ENCODE peak calls at places on chromosomes 3 and 15, in eight cellular contexts. G is ovary, P is A549, W is stomach, Q is K562, S is adrenal gland, F is HCT116, Z is suprapubic skin. X is an unnamed sample.

GRCh38 chr3:115996420-115997108 is 373.3 kb downstream of the GAP43 start:
- DNase-seq in W (no peak), S (no peak), G (no peak), Q (no peak), Z (no peak), F (no peak), P (peak; percentile 36), X (no peak)

GRCh38 chr3:58000713-58001467 is 7.3 kb upstream of the FLNB start:
- DNase-seq in S (no peak), Q (no peak), Z (no peak), P (no peak), W (no peak), F (no peak), G (no peak), X (no peak)

GRCh38 chr3:123816673-123817207 is 67.4 kb downstream of the MYLK start:
- DNase-seq in Z (no peak), F (no peak), W (no peak), G (no peak), P (no peak), S (no peak), Q (no peak), X (peak; percentile 19)

GRCh38 chr15:72859023-72859756 is 75.6 kb upstream of the ADPGK start:
- DNase-seq in F (no peak), W (no peak), Q (no peak), Z (no peak), P (no peak), S (no peak), G (no peak), X (no peak)

GRCh38 chr3:168426196-168426595 is 330.5 kb upstream of the GOLIM4 start:
- DNase-seq in G (no peak), W (no peak), Q (no peak), F (no peak), Z (no peak), S (no peak), P (no peak), X (no peak)

GRCh38 chr3:107796786-107797185 is 274.0 kb downstream of the BBX start:
- DNase-seq in F (no peak), W (no peak), S (no peak), G (no peak), Q (no peak), Z (no peak), P (no peak), X (no peak)

GRCh38 chr15:91407237-91407889 is 307.3 kb downstream of the SV2B start:
- DNase-seq in Z (no peak), Q (no peak), W (no peak), P (peak; percentile 35), F (no peak), G (no peak), S (peak; percentile 19), X (no peak)

GRCh38 chr3:93969997-93970396 is 3.7 kb downstream of the PROS1 start:
- DNase-seq in W (no peak), F (no peak), S (no peak), G (no peak), P (no peak), Q (no peak), Z (no peak), X (no peak)

GRCh38 chr3:10193692-10194327 is 29.1 kb downstream of the IRAK2 start:
- DNase-seq in Z (no peak), P (no peak), W (no peak), Q (no peak), F (no peak), G (no peak), S (peak; percentile 32), X (no peak)

GRCh38 chr15:85154061-85154460 is 172.4 kb downstream of the PDE8A start:
- DNase-seq in S (no peak), P (no peak), Z (no peak), Q (no peak), W (no peak), F (no peak), G (no peak), X (no peak)

DNA sequence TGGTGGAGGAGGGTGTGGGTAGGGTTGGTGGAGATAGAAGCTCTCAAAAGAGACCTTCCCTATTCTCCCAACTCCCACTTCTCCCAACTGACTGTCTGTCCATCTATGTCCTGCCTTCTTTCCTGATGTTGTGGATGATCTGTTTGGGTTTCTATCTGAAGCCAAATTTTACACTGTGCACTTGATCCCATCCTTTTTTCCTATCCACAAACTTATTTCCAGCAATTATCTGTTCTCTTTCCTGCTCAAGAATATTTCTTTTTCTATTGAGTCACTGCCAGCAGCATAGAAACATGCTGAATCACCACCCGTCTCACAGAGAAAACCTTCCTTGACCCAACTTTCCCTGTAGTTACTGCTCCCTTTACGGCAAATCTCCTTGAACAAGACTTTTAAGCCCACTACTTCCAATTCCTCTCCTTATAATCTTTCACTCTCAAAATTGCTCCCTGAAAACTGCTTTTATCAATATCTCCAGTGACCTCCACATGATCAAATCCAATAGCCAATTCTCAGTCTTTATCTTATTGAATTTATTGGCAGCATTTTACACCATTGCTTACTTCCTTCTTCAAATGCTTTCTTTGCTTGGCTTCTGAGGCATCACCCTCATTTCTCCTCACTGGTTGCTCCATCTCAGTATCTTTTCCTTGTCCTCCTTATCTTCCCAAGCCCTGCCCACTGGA is 141.2 kb upstream of the SLC7A14 start:
- DNase-seq in Z (no peak), F (no peak), S (peak; percentile 23), P (peak; percentile 42), W (no peak), Q (peak; percentile 51), G (no peak), X (no peak)
- TF ChIP-seq POLR2A in Z (no peak), F (no peak), S (no peak), P (no peak), W (no peak), Q (peak; percentile 28), G (no peak), X (no peak)

GRCh38 chr3:189839576-189839975 is 208.4 kb downstream of the TP63 start:
- DNase-seq in S (peak; percentile 54), F (no peak), Z (no peak), Q (no peak), W (no peak), P (peak; percentile 87), G (no peak), X (no peak)
- TF ChIP-seq CTCF in S (no peak), F (no peak), Z (no peak), Q (no peak), W (no peak), P (peak; percentile 13), G (no peak), X (no peak)

GRCh38 chr15:68192804-68193521 is 12.2 kb downstream of the CALML4 start:
- DNase-seq in S (no peak), F (no peak), Z (no peak), G (no peak), W (no peak), Q (no peak), P (no peak), X (no peak)
- H3K27ac ChIP-seq in S (no peak overlapping the region), F (no peak overlapping the region), Z (no peak overlapping the region), G (no peak overlapping the region), W (no peak overlapping the region), Q (no peak overlapping the region), P (no peak overlapping the region), X (no peak overlapping the region)

DNA sequence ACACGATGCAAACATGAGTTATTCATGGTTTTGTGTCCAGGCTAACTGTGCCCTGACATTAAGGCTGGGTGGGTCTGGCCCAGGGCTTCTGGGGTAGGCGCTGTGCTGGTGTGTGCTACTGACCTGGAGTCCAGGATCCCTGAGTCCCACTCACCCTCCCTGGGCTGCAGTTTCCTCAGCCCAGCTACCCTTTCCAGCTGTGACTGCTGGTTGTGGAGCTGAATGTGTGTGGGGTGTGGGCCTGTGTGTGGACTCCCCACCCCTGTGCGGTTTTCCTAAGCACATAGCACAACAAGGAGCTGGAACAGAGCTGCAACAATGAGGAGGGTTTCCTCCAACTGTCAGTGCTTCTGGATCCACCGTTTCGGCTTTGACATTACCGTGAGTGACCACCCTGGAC is 38.0 kb downstream of the SMAD3 start:
- DNase-seq in G (no peak), F (no peak), W (no peak), S (no peak), Q (no peak), P (no peak), Z (no peak), X (no peak)
- TF ChIP-seq POLR2A in G (no peak), F (no peak), W (no peak), S (no peak), Q (no peak), P (no peak), Z (no peak), X (no peak)

GRCh38 chr3:128945878-128946175 is 48.0 kb downstream of the CFAP92 start:
- DNase-seq in Q (no peak), Z (no peak), W (no peak), G (no peak), F (no peak), S (no peak), P (no peak), X (no peak)

GRCh38 chr3:128946411-128946810 is 47.5 kb downstream of the CFAP92 start:
- DNase-seq in G (no peak), S (no peak), P (no peak), Z (no peak), W (no peak), Q (no peak), F (no peak), X (no peak)

GRCh38 chr3:128945041-128945877 is 48.6 kb downstream of the CFAP92 start:
- DNase-seq in S (no peak), P (no peak), Q (no peak), Z (no peak), W (no peak), F (no peak), G (no peak), X (no peak)

GRCh38 chr3:128949158-128949557 is 44.7 kb downstream of the CFAP92 start:
- DNase-seq in P (no peak), W (no peak), S (no peak), F (no peak), Q (no peak), G (no peak), Z (no peak), X (no peak)

DNA sequence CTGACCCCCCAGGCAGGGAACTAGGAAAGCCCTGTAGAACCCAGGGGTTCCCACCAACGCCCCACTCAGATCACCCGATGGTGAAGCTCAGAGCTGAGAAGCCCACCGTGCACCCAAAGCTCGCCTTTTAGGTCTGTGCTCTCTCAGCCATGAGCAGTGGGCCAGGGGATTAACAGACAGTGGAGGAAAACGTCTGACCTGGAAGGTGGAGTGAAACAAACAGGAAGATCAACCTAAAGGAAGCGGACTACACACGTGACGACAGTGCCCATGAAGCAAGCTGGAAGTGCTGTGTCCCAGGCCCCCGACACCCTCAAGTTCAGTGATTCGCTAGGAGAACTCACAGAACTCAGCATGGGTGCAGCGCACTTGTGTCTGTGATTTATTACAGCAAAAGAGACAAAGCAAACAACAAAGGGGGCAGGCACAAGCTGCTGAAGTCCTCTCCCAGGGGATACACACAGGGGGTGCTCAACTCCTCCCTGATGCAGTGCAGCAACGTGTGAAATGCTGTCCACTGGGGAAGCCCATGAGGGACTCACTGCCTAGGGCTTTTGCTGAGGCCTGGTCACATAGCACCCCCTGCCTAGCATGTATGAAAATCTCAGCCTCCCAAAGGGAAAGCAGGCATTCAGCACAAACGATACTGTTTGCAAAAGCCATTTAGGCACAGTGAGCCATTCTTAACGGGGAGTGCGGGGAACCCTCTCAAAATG is 43.5 kb downstream of the CFAP92 start:
- DNase-seq in P (peak; percentile 44), W (no peak), Z (no peak), G (no peak), F (peak; percentile 21), S (no peak), Q (no peak), X (no peak)
- TF ChIP-seq CTCF in P (no peak), W (no peak), Z (no peak), G (no peak), F (peak; percentile 62), S (no peak), Q (peak; percentile 37), X (no peak)

GRCh38 chr3:62525276-62525675 is 151.9 kb upstream of the FEZF2 start:
- DNase-seq in F (no peak), Q (no peak), G (no peak), Z (no peak), P (no peak), S (no peak), W (no peak), X (no peak)
- H3K27ac ChIP-seq in F (no peak overlapping the region), Q (no peak overlapping the region), G (no peak overlapping the region), Z (no peak overlapping the region), P (no peak overlapping the region), S (no peak overlapping the region), W (no peak overlapping the region), X (no peak overlapping the region)

X was measured in uterus.